ENCODE peak calls at places on chromosome 14, in six cellular contexts. One of them, this sample, is unnamed.

GRCh38 chr14:32332415-32333116 is 3.5 kb downstream of the AKAP6 start:
- DNase-seq in sigmoid colon: no peak
- DNase-seq in psoas muscle: no peak
- DNase-seq in right lobe of liver: no peak
- DNase-seq in nephron progenitor cell: no peak
- DNase-seq in heart right ventricle: no peak
- DNase-seq in this sample: no peak

GRCh38 chr14:67623114-67623513 is 3.4 kb downstream of the ARG2 start:
- DNase-seq in right lobe of liver: no peak
- DNase-seq in heart right ventricle: no peak
- DNase-seq in sigmoid colon: no peak
- DNase-seq in psoas muscle: no peak
- DNase-seq in nephron progenitor cell: no peak
- DNase-seq in this sample: peak

GRCh38 chr14:94681300-94682060 is 69.3 kb downstream of the SERPINA3 start:
- DNase-seq in heart right ventricle: no peak
- DNase-seq in nephron progenitor cell: no peak
- DNase-seq in psoas muscle: no peak
- DNase-seq in sigmoid colon: peak
- DNase-seq in right lobe of liver: peak
- DNase-seq in this sample: peak

GRCh38 chr14:68790656-68791077 is 2.2 kb downstream of the ZFP36L1 start:
- DNase-seq in sigmoid colon: no peak
- DNase-seq in nephron progenitor cell: no peak
- DNase-seq in right lobe of liver: no peak
- DNase-seq in psoas muscle: no peak
- DNase-seq in heart right ventricle: no peak
- DNase-seq in this sample: peak

GRCh38 chr14:98270201-98270600 is 1001.8 kb downstream of the BCL11B start:
- DNase-seq in psoas muscle: no peak
- DNase-seq in heart right ventricle: no peak
- DNase-seq in sigmoid colon: no peak
- DNase-seq in right lobe of liver: no peak
- DNase-seq in nephron progenitor cell: no peak
- DNase-seq in this sample: no peak

GRCh38 chr14:104221636-104222375 is 83.4 kb downstream of the KIF26A start:
- DNase-seq in sigmoid colon: peak
- DNase-seq in right lobe of liver: peak
- DNase-seq in nephron progenitor cell: no peak
- DNase-seq in psoas muscle: peak
- DNase-seq in heart right ventricle: no peak
- DNase-seq in this sample: no peak

GRCh38 chr14:56271988-56272387 is 153.8 kb downstream of the PELI2 start:
- DNase-seq in sigmoid colon: no peak
- DNase-seq in nephron progenitor cell: no peak
- DNase-seq in psoas muscle: no peak
- DNase-seq in heart right ventricle: no peak
- DNase-seq in right lobe of liver: no peak
- DNase-seq in this sample: peak

GRCh38 chr14:32038876-32039275 is 38.2 kb upstream of the ARHGAP5 start:
- DNase-seq in heart right ventricle: no peak
- DNase-seq in sigmoid colon: no peak
- DNase-seq in nephron progenitor cell: no peak
- DNase-seq in psoas muscle: no peak
- DNase-seq in right lobe of liver: no peak
- DNase-seq in this sample: no peak

GRCh38 chr14:20345366-20345765 is 1.9 kb downstream of the PARP2 start:
- DNase-seq in nephron progenitor cell: no peak
- DNase-seq in right lobe of liver: no peak
- DNase-seq in heart right ventricle: no peak
- DNase-seq in psoas muscle: no peak
- DNase-seq in sigmoid colon: no peak
- DNase-seq in this sample: no peak

GRCh38 chr14:40218282-40218941 is 786.2 kb upstream of the FBXO33 start:
- DNase-seq in sigmoid colon: no peak
- DNase-seq in heart right ventricle: no peak
- DNase-seq in psoas muscle: no peak
- DNase-seq in right lobe of liver: no peak
- DNase-seq in nephron progenitor cell: no peak
- DNase-seq in this sample: no peak

GRCh38 chr14:74038015-74038859 is 19.1 kb downstream of the BBOF1 start:
- DNase-seq in right lobe of liver: no peak
- DNase-seq in nephron progenitor cell: no peak
- DNase-seq in sigmoid colon: no peak
- DNase-seq in heart right ventricle: no peak
- DNase-seq in psoas muscle: no peak
- DNase-seq in this sample: peak

GRCh38 chr14:23657959-23658470 is 21.9 kb downstream of the DHRS2 start:
- DNase-seq in nephron progenitor cell: no peak
- DNase-seq in heart right ventricle: no peak
- DNase-seq in sigmoid colon: no peak
- DNase-seq in psoas muscle: no peak
- DNase-seq in right lobe of liver: no peak
- DNase-seq in this sample: no peak

GRCh38 chr14:105855246-105855892 is 329.0 kb downstream of the TMEM121 start:
- DNase-seq in sigmoid colon: peak
- DNase-seq in heart right ventricle: peak
- DNase-seq in right lobe of liver: peak
- DNase-seq in nephron progenitor cell: no peak
- DNase-seq in psoas muscle: no peak
- DNase-seq in this sample: no peak

GRCh38 chr14:47678993-47679392 is 3.6 kb upstream of the MDGA2 start:
- DNase-seq in heart right ventricle: no peak
- DNase-seq in nephron progenitor cell: no peak
- DNase-seq in right lobe of liver: no peak
- DNase-seq in psoas muscle: no peak
- DNase-seq in sigmoid colon: no peak
- DNase-seq in this sample: no peak
- TF ChIP-seq CTCF in heart right ventricle: no peak
- TF ChIP-seq CTCF in nephron progenitor cell: no peak
- TF ChIP-seq CTCF in right lobe of liver: no peak
- TF ChIP-seq CTCF in psoas muscle: no peak
- TF ChIP-seq CTCF in sigmoid colon: no peak
- TF ChIP-seq CTCF in this sample: no peak

DNA sequence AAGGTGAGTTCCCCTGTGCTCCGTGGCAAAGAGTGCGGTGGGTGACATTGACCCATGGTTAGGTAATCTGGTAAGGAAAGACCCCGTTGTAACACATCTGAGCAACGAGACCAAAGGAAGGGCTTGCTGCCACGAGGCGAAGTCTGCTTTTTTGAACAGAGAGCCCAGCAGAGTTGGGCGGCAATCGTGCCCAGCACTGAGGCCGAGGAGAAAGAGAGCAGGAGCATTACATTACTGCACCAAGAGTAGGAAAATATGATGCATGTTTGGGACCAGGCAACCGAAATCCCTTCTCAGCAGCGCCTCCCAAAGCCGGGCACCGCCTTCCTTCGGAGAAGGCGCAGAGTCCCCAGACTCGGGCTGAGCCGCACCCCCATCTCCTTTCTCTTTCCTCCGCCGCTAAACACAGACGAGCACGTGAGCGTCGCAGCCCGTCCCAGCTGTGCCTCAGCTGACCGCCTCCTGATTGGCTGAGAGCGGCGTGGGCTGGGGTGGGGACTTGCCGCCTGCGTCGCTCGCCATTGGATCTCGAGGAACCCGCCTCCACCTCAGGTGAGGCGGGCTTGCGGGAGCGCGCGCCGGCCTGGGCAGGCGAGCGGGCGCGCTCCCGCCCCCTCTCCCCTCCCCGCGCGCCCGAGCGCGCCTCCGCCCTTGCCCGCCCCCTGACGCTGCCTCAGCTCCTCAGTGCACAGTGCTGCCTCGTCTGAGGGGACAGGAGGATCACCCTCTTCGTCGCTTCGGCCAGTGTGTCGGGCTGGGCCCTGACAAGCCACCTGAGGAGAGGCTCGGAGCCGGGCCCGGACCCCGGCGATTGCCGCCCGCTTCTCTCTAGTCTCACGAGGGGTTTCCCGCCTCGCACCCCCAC is at the start of gene HIF1A:
- DNase-seq in sigmoid colon: peak
- DNase-seq in heart right ventricle: peak
- DNase-seq in psoas muscle: peak
- DNase-seq in nephron progenitor cell: peak
- DNase-seq in right lobe of liver: peak
- DNase-seq in this sample: peak
- TF ChIP-seq CTCF in sigmoid colon: no peak
- TF ChIP-seq CTCF in heart right ventricle: no peak
- TF ChIP-seq CTCF in psoas muscle: no peak
- TF ChIP-seq CTCF in nephron progenitor cell: no peak
- TF ChIP-seq CTCF in right lobe of liver: no peak
- TF ChIP-seq CTCF in this sample: peak

GRCh38 chr14:102317564-102318248 is 1.8 kb upstream of the ZNF839 start:
- DNase-seq in sigmoid colon: peak
- DNase-seq in heart right ventricle: peak
- DNase-seq in right lobe of liver: no peak
- DNase-seq in nephron progenitor cell: no peak
- DNase-seq in psoas muscle: no peak
- DNase-seq in this sample: peak
- TF ChIP-seq CTCF in sigmoid colon: no peak
- TF ChIP-seq CTCF in heart right ventricle: no peak
- TF ChIP-seq CTCF in right lobe of liver: no peak
- TF ChIP-seq CTCF in nephron progenitor cell: no peak
- TF ChIP-seq CTCF in psoas muscle: peak
- TF ChIP-seq CTCF in this sample: peak

DNA sequence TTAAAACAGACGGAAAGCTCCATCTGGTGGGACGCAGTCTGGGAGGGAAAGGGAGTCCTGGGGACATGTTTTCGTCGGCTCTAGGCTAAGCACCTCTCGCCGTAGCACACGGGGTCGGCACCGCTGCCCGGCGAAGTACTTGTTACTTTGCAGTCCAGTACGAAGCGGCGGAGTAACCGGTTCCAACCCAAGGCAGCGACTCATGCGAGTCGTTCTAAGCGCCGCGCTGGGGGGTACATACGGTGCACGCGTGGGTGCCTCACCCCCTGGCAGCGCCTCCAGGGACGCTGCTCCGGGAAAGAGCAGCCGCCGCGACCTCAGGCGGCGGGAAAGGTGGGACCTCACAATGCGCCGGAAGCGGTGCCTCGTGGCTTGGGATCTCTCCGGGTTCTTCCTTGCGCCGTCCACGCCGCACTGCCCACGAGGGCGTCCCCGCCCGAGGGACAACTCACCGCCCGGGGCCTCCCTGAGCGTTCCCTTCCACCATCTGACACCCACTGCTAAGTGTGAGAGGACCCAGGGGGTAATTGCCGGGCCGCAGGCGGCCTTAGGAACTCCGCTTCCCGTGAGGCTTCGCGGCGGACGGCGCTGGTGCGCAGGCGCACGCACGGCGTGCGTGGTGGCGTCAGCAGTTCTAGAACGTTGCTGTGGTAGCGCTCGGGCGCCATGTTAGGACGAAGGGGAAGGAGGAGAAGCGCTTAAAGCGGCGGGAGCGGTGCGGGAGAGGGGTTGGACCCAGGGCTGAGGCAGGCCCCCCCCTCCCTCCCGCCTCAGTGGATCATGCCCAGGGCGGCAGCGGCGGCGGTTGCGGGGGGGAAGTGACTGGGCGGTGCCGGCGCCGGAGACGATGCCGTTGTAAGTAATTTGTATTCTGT is at the start of gene PAPOLA:
- DNase-seq in sigmoid colon: peak
- DNase-seq in heart right ventricle: peak
- DNase-seq in right lobe of liver: peak
- DNase-seq in psoas muscle: peak
- DNase-seq in nephron progenitor cell: peak
- DNase-seq in this sample: peak
- TF ChIP-seq CTCF in sigmoid colon: peak
- TF ChIP-seq CTCF in heart right ventricle: no peak
- TF ChIP-seq CTCF in right lobe of liver: peak
- TF ChIP-seq CTCF in psoas muscle: peak
- TF ChIP-seq CTCF in nephron progenitor cell: no peak
- TF ChIP-seq CTCF in this sample: no peak

GRCh38 chr14:21846227-21846885 is 172.7 kb upstream of the OR4E1 start:
- DNase-seq in psoas muscle: peak
- DNase-seq in sigmoid colon: no peak
- DNase-seq in heart right ventricle: no peak
- DNase-seq in right lobe of liver: peak
- DNase-seq in nephron progenitor cell: peak
- DNase-seq in this sample: no peak
- TF ChIP-seq CTCF in psoas muscle: peak
- TF ChIP-seq CTCF in sigmoid colon: no peak
- TF ChIP-seq CTCF in heart right ventricle: no peak
- TF ChIP-seq CTCF in right lobe of liver: peak
- TF ChIP-seq CTCF in nephron progenitor cell: peak
- TF ChIP-seq CTCF in this sample: peak

DNA sequence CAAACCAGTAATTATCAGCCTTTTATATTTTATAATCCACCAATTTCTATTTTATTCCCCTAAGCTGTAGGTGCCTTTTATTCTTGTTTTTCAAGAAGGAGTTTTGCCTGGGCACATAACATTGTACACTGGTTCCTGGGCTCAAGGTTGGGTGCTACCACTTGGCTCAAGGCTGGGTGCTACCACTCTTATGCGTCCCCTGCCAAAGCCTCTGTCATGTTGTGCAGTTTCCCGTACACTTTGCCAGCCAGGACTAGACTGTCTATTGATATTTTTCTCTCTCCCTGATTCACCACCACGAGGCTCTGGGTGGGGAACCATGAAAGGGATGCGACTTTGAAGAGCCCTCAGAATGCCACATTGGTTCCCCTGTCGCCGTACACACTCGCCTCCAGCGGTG is 52.5 kb upstream of the VASH1 start:
- DNase-seq in heart right ventricle: no peak
- DNase-seq in nephron progenitor cell: no peak
- DNase-seq in sigmoid colon: no peak
- DNase-seq in right lobe of liver: no peak
- DNase-seq in psoas muscle: no peak
- DNase-seq in this sample: no peak
- TF ChIP-seq CTCF in heart right ventricle: no peak
- TF ChIP-seq CTCF in nephron progenitor cell: no peak
- TF ChIP-seq CTCF in sigmoid colon: no peak
- TF ChIP-seq CTCF in right lobe of liver: no peak
- TF ChIP-seq CTCF in psoas muscle: no peak
- TF ChIP-seq CTCF in this sample: no peak

DNA sequence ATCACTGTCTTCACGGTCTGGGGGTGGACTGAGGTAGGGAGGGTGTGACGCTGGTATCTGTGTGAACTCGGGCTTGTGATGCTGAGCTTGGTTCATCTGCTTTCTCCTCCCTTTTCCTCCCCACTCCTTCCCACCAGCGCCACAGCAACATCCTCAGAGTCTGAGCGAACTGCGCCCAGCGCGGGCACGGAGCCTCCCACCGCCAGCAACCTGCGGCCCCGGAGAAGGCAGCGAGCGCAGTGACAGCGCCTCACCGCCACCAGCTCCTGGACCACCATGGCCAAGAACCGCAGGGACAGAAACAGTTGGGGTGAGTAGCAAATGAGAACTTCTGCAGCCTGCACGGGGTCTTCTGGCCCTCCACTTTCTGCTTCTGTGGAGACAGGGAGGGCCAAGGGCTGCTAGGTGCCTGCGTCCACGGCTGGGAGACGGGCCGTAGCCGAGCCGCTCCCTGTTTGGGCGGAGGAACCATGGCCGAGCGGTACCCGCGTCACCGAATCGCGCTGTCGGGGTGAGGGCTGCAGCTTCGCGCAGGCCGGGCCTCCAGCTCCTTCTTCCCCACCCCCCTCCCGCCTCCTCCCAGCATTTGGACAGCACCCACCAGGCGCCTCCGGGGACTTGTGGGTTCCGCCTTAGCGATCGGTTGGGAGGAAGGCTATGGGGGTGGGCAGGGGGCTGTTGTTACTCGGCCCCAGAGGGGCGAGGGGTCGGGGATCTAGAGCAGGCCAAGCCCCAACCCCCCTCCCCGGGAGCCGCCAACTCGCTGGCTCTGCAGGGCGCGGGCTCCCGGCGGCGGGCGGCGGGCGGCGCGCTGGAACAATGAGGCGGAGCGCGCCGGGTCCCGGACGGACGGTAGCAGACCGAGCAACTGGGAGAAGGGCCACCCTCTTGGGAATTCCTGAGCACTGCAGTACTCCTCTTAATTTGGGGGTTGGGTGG is at the start of gene ATL1:
- DNase-seq in psoas muscle: peak
- DNase-seq in nephron progenitor cell: peak
- DNase-seq in right lobe of liver: peak
- DNase-seq in heart right ventricle: peak
- DNase-seq in sigmoid colon: peak
- DNase-seq in this sample: peak
- TF ChIP-seq CTCF in psoas muscle: no peak
- TF ChIP-seq CTCF in nephron progenitor cell: no peak
- TF ChIP-seq CTCF in right lobe of liver: no peak
- TF ChIP-seq CTCF in heart right ventricle: no peak
- TF ChIP-seq CTCF in sigmoid colon: no peak
- TF ChIP-seq CTCF in this sample: no peak

This sample was measured in fibroblast of pulmonary artery.